ENCODE peak calls at places on chromosome 1, in six cellular contexts. D, B, A, Y, X and U are unnamed samples.

GRCh38 chr1:205505791-205506190 is 1.3 kb downstream of the CDK18 start:
- DNase-seq in D (no peak), B (no peak), A (no peak), Y (no peak), X (no peak), U (peak)

GRCh38 chr1:24586970-24587820 is 31.3 kb downstream of the NCMAP start:
- DNase-seq in D (no peak), B (peak), A (peak), Y (peak), X (peak), U (no peak)

GRCh38 chr1:202685671-202686070 is 24.6 kb downstream of the SYT2 start:
- DNase-seq in D (no peak), B (no peak), A (no peak), Y (no peak), X (no peak), U (no peak)

GRCh38 chr1:201542166-201543045 is 3.5 kb downstream of the NAV1 start:
- DNase-seq in D (peak), B (no peak), A (no peak), Y (no peak), X (no peak), U (no peak)

GRCh38 chr1:208437416-208437815 is 193.2 kb upstream of the PLXNA2 start:
- DNase-seq in D (no peak), B (no peak), A (no peak), Y (no peak), X (no peak), U (no peak)

GRCh38 chr1:241957692-241958494 is at the start of gene BECN2:
- DNase-seq in D (no peak), B (peak), A (no peak), Y (no peak), X (no peak), U (no peak)

GRCh38 chr1:98385691-98386090 is 275.8 kb upstream of the SNX7 start:
- DNase-seq in D (no peak), B (no peak), A (no peak), Y (no peak), X (no peak), U (no peak)

GRCh38 chr1:109846846-109847245 is 63.8 kb upstream of the CSF1 start:
- DNase-seq in D (no peak), B (no peak), A (no peak), Y (no peak), X (no peak), U (no peak)

GRCh38 chr1:54336121-54336520 is 70.1 kb downstream of the SSBP3 start:
- DNase-seq in D (no peak), B (no peak), A (no peak), Y (no peak), X (no peak), U (no peak)

GRCh38 chr1:23718482-23718881 is 24.8 kb upstream of the ELOA start:
- DNase-seq in D (no peak), B (peak), A (no peak), Y (no peak), X (peak), U (no peak)

GRCh38 chr1:90201467-90202358 is 206.8 kb downstream of the ZNF326 start:
- DNase-seq in D (no peak), B (no peak), A (no peak), Y (no peak), X (no peak), U (no peak)

GRCh38 chr1:193009501-193009900 is 49.7 kb downstream of the UCHL5 start:
- DNase-seq in D (no peak), B (no peak), A (no peak), Y (no peak), X (no peak), U (no peak)

GRCh38 chr1:213936571-213936970 is 51.2 kb upstream of the PROX1 start:
- DNase-seq in D (no peak), B (no peak), A (no peak), Y (no peak), X (no peak), U (no peak)

GRCh38 chr1:205488074-205488723 is 16.3 kb upstream of the CDK18 start:
- DNase-seq in D (no peak), B (peak), A (peak), Y (peak), X (peak), U (no peak)

GRCh38 chr1:206721454-206721853 is 36.7 kb downstream of the MAPKAPK2 start:
- DNase-seq in D (no peak), B (no peak), A (no peak), Y (no peak), X (no peak), U (no peak)

GRCh38 chr1:171742577-171742922 is 685 bp upstream of the VAMP4 start:
- DNase-seq in D (no peak), B (no peak), A (no peak), Y (no peak), X (peak), U (no peak)

GRCh38 chr1:95207223-95207935 is 26.6 kb upstream of the RWDD3 start:
- DNase-seq in D (no peak), B (no peak), A (no peak), Y (no peak), X (no peak), U (no peak)

GRCh38 chr1:44655609-44656008 is 18.7 kb downstream of the TMEM53 start:
- DNase-seq in D (no peak), B (peak), A (no peak), Y (no peak), X (peak), U (no peak)

GRCh38 chr1:6010554-6010953 is 18.3 kb upstream of the NPHP4 start:
- DNase-seq in D (no peak), B (no peak), A (no peak), Y (no peak), X (no peak), U (peak)

GRCh38 chr1:24930703-24931480 is 816 bp upstream of the RUNX3 start:
- DNase-seq in D (no peak), B (peak), A (no peak), Y (no peak), X (no peak), U (no peak)

DNA sequence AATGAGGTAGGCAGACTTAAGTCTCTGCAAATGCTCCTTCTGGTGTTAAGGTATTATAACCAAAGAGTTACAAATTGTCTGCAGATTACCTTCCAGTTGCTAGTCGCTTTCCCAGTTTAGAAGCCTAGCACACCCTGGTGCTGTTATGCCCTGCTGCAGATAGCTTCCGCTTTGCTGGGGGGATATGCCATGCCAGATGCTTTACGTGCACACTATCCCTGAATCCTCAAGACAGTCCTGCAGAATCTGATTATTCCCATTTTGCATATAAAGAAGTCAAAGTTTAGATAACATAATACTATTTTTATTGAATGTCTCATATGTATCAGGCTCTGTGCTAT is 166.5 kb downstream of the DHRS3 start:
- DNase-seq in D (no peak), B (no peak), A (no peak), Y (no peak), X (no peak), U (no peak)
- H3K27ac ChIP-seq in D (peak), B (no peak), A (no peak), Y (no peak), X (no peak), U (peak)

GRCh38 chr1:46174448-46175231 is at the start of gene TSPAN1:
- DNase-seq in D (peak), B (peak), A (no peak), Y (no peak), X (no peak), U (no peak)
- H3K27ac ChIP-seq in D (peak), B (peak), A (no peak), Y (no peak), X (peak), U (peak)

GRCh38 chr1:211328084-211328694 is 1.6 kb downstream of the TRAF5 start:
- DNase-seq in D (no peak), B (no peak), A (no peak), Y (no peak), X (no peak), U (no peak)

GRCh38 chr1:211327341-211327921 is 798 bp downstream of the TRAF5 start:
- DNase-seq in D (no peak), B (peak), A (peak), Y (peak), X (peak), U (no peak)

GRCh38 chr1:211330282-211330936 is 3.8 kb downstream of the TRAF5 start:
- DNase-seq in D (no peak), B (no peak), A (no peak), Y (no peak), X (no peak), U (no peak)

GRCh38 chr1:211329764-211330201 is 3.1 kb downstream of the TRAF5 start:
- DNase-seq in D (no peak), B (no peak), A (peak), Y (no peak), X (no peak), U (no peak)

DNA sequence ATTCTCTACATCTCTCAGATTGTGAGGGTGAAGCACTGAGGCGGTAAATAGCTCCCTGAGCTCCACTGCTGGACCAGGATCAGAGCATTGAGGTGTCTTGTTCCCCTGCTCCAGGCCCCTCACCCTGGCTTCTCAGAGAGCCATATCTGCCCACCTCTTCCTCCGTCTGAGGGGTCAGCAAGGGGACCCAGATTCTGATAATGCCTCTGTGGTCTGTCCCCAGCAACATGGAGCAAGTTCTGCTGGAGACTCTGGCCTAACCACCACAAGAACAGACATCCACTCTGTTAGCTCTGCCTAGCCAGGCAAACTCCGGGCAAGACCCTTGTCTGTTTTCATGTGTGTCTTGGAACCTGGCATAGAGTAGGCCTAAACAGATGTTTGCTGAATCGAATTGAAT is 2.2 kb downstream of the TRAF5 start:
- DNase-seq in D (no peak), B (no peak), A (no peak), Y (no peak), X (no peak), U (no peak)
- H3K27ac ChIP-seq in D (no peak), B (no peak), A (peak), Y (peak), X (no peak), U (no peak)

DNA sequence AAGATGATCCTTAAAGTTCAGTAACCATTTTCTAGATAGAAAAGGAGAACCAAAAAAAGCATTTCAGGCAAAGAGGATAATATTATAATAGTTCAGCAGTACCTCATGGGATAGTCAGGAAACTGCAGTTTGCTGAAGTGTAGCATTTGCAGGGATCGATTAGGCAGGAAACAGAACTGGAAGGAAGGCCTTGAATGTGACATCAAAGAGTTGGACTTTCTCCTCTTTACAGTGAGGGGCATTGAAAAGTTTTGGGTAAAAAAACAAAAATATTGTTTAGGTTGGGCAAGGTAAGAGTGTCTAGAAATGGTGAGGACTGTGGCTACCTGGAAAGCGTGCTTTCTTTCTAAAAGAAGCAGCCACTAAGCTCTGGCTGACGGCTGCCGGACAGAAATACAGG is 8.0 kb upstream of the IRF6 start:
- DNase-seq in D (no peak), B (no peak), A (no peak), Y (no peak), X (no peak), U (no peak)
- H3K27ac ChIP-seq in D (no peak), B (no peak), A (no peak), Y (no peak), X (no peak), U (no peak)

GRCh38 chr1:9181990-9182783 is 52.4 kb upstream of the H6PD start:
- DNase-seq in D (peak), B (peak), A (no peak), Y (no peak), X (no peak), U (peak)
- H3K27ac ChIP-seq in D (no peak), B (peak), A (no peak), Y (no peak), X (peak), U (peak)

DNA sequence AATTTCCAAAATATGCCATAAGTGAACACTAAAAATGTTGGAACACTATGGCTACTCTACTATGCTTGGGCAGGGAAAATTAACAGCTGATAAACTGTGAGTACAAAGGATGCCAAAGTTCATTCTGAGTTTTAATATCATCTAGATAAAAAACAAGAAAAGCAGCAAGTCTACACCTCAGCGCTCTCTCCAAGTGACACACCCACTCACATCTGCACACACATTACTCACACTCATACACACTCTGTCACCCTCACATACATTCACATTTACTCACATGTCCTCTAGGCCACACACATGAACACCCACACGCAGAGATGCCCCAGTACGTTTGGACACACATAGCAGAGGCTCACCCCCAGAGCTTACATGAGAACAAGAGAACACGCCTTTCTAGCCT is 87.3 kb upstream of the RAB4A start:
- DNase-seq in D (no peak), B (no peak), A (no peak), Y (no peak), X (no peak), U (no peak)
- H3K27ac ChIP-seq in D (no peak), B (no peak), A (no peak), Y (no peak), X (no peak), U (no peak)

DNA sequence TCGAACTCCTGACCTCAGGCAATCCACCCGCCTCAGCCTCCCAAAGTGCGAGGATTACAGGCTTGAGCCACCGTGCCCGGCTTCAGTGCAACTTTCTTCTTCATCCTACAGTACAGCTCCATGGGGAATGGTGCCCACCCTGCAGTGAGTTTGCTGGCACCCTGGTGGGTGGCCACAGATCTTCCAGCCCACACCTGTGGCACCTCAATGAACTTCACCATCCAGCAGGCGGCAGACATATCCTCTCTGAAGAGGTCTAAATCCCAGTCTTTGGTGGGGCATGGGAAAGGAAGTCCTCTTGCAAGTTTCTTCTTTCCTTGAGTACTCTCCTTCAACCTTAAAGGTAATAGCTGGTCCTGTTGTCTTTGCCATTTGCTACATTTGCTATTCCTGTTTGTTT is 18.1 kb upstream of the ZBTB8A start:
- DNase-seq in D (no peak), B (no peak), A (no peak), Y (no peak), X (no peak), U (no peak)
- H3K27ac ChIP-seq in D (no peak), B (no peak), A (no peak), Y (no peak), X (peak), U (no peak)

GRCh38 chr1:91828007-91828321 is 58.0 kb downstream of the TGFBR3 start:
- DNase-seq in D (no peak), B (no peak), A (no peak), Y (no peak), X (no peak), U (no peak)
- H3K27ac ChIP-seq in D (no peak), B (no peak), A (no peak), Y (no peak), X (peak), U (peak)